ENCODE peak calls at places on chromosomes 4 and X, in eight cellular contexts. N is nucleus accumbens; C is AG08396; X is OCI-LY7; D is nephron progenitor cell; O is GM20000; A is heart right ventricle; R is stimulated activated CD4-positive, alpha-beta T cell treated with anti-CD3 and anti-CD28 coated beads, Interleukin-1b, Interleukin-23, amount 100 ng/mL, for 1 hour. Q is an unnamed sample.

GRCh38 chrX:38277136-38277535 is 50.2 kb downstream of the RPGR start:
- DNase-seq in X (no peak), N (no peak), C (no peak), R (no peak), D (no peak), O (no peak), A (no peak), Q (no peak)

GRCh38 chr4:183860110-183860509 is 45.0 kb upstream of the STOX2 start:
- DNase-seq in D (no peak), N (no peak), C (no peak), A (no peak), X (no peak), R (no peak), O (no peak), Q (no peak)

GRCh38 chr4:186939766-186940165 is 216.1 kb upstream of the FAT1 start:
- DNase-seq in O (no peak), N (no peak), A (no peak), R (no peak), X (peak), C (no peak), D (no peak), Q (peak)

GRCh38 chrX:68718443-68718820 is 71.0 kb downstream of the STARD8 start:
- DNase-seq in N (no peak), R (no peak), D (no peak), C (no peak), O (no peak), A (no peak), X (no peak), Q (no peak)

GRCh38 chrX:148380614-148381561 is 119.5 kb upstream of the AFF2 start:
- DNase-seq in R (no peak), D (no peak), N (no peak), X (peak), A (no peak), O (peak), C (no peak), Q (peak)

GRCh38 chr4:112185334-112185733 is 40.1 kb downstream of the FAM241A start:
- DNase-seq in N (no peak), X (no peak), A (no peak), O (no peak), R (no peak), D (no peak), C (no peak), Q (no peak)

GRCh38 chrX:116276191-116276700 is 105.7 kb downstream of the AGTR2 start:
- DNase-seq in A (no peak), D (no peak), X (no peak), O (no peak), R (no peak), C (peak), N (no peak), Q (no peak)

GRCh38 chr4:121198261-121198660 is 34.1 kb upstream of the TNIP3 start:
- DNase-seq in A (no peak), X (no peak), D (no peak), O (no peak), C (no peak), R (no peak), N (no peak), Q (no peak)

GRCh38 chr4:40194602-40195161 is 2.1 kb upstream of the RHOH start:
- DNase-seq in C (peak), O (no peak), A (no peak), R (no peak), D (no peak), N (no peak), X (peak), Q (peak)

GRCh38 chr4:77665381-77666069 is 59.9 kb downstream of the CXCL13 start:
- DNase-seq in X (no peak), R (no peak), N (no peak), A (no peak), O (no peak), D (no peak), C (no peak), Q (no peak)

GRCh38 chrX:145213504-145213903 is 33.8 kb upstream of the SPANXN1 start:
- DNase-seq in A (no peak), C (no peak), X (peak), N (no peak), O (no peak), D (peak), R (no peak), Q (peak)

GRCh38 chr4:6416518-6417286 is 55.7 kb downstream of the PPP2R2C start:
- DNase-seq in D (no peak), X (no peak), R (no peak), O (no peak), C (no peak), N (peak), A (no peak), Q (no peak)

GRCh38 chrX:125711103-125711502 is 391.4 kb downstream of the TEX13C start:
- DNase-seq in X (no peak), N (no peak), C (no peak), A (no peak), O (no peak), D (no peak), R (no peak), Q (no peak)